ENCODE peak calls at places on chromosome 4, in seven cellular contexts. E is SK-N-SH, G is MM.1S, P is AG04450, I is fibroblast of the aortic adventitia, D is A549, T is WERI-Rb-1. C is an unnamed sample.
A peak's percentile ranks its signal among the peaks of the same experiment; 100 is the strongest.

GRCh38 chr4:87057835-87058234 is 123.0 kb downstream of the AFF1 start:
- DNase-seq in T (no peak), E (no peak), D (no peak), P (no peak), I (no peak), G (no peak), C (no peak)

GRCh38 chr4:154616731-154617130 is 4.3 kb upstream of the FGG start:
- DNase-seq in D (no peak), E (no peak), T (no peak), I (no peak), P (no peak), G (peak; percentile 86), C (no peak)

GRCh38 chr4:168585168-168586091 is 88.6 kb downstream of the PALLD start:
- DNase-seq in P (peak; percentile 52), I (peak; percentile 90), G (no peak), D (peak; percentile 82), E (peak; percentile 60), T (peak; percentile 86), C (no peak)

GRCh38 chr4:47824844-47825243 is 13.0 kb downstream of the CORIN start:
- DNase-seq in D (no peak), I (no peak), E (peak; percentile 38), G (no peak), T (peak; percentile 91), P (no peak), C (no peak)

GRCh38 chr4:161160718-161161117 is 1003.1 kb downstream of the FSTL5 start:
- DNase-seq in E (no peak), T (peak; percentile 26), P (no peak), G (no peak), D (no peak), I (no peak), C (no peak)

GRCh38 chr4:173005912-173006633 is 162.5 kb upstream of the GALNT7 start:
- DNase-seq in G (no peak), E (no peak), T (no peak), P (no peak), I (no peak), D (no peak), C (no peak)

GRCh38 chr4:4443821-4444220 is 56.9 kb downstream of the NSG1 start:
- DNase-seq in I (peak; percentile 72), E (no peak), P (peak; percentile 21), T (no peak), D (peak; percentile 25), G (no peak), C (no peak)

GRCh38 chr4:20603671-20604313 is 96.5 kb upstream of the PACRGL start:
- DNase-seq in P (peak; percentile 20), T (no peak), D (no peak), E (peak; percentile 10), I (peak; percentile 80), G (no peak), C (no peak)

GRCh38 chr4:20895208-20895607 is 194.9 kb downstream of the PACRGL start:
- DNase-seq in P (no peak), E (no peak), D (no peak), T (no peak), I (no peak), G (no peak), C (no peak)

GRCh38 chr4:24850669-24851068 is 55.3 kb downstream of the SOD3 start:
- DNase-seq in T (peak; percentile 26), I (peak; percentile 94), P (peak; percentile 75), D (peak; percentile 10), G (no peak), E (peak; percentile 3), C (no peak)

GRCh38 chr4:813900-814299 is 12.0 kb downstream of the CPLX1 start:
- DNase-seq in P (no peak), E (no peak), G (no peak), D (no peak), T (no peak), I (no peak), C (no peak)
- TF ChIP-seq CTCF in P (peak; percentile 6), E (no peak), G (no peak), D (no peak), T (peak; percentile 63), I (no peak), C (no peak)

DNA sequence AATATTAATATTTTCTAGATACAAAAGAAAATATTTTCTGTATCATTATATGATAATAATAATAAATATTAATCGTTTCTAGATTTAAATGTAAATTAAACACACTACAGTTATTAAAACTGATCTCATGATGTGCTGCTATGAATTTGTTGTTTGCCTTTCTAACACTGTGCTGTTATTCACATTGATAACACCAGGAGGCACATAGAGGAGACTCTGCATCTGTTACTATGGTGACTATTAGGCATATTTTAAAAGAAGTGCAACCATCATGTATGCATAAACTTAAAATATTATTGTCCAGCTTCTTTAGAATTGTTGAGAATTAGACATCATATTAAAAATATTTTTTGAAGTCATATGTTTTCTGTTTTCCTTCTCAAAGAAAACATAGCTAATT is 11.8 kb upstream of the PDGFC start:
- DNase-seq in E (no peak), I (peak; percentile 50), D (peak; percentile 16), G (peak; percentile 9), T (no peak), P (no peak), C (no peak)
- TF ChIP-seq CTCF in E (peak; percentile 65), I (peak; percentile 73), D (no peak), G (peak; percentile 12), T (peak; percentile 12), P (peak; percentile 71), C (peak; percentile 67)

DNA sequence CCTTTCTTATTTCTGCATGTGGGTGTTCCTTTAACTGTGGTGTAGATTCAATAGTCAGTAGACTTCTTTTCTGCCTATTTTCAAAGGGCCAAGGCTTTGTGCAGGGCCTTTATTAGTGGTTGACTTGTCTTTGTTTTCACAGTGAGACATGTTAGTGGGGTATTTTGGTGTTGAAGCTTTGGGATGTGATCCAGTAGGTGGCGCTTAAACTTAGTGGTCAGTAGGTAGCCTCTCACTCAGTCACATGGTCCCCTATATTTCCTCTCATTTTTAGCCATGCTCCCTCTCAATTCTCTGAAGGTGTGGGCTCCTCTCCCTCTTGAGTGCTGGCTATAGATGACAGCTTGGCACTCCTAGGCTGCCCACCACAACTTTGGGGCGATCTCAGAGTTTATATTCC is 23.4 kb upstream of the SLC10A7 start:
- DNase-seq in E (peak; percentile 9), T (peak; percentile 30), D (peak; percentile 33), P (no peak), G (peak; percentile 54), I (peak; percentile 66), C (no peak)
- TF ChIP-seq CTCF in E (peak; percentile 44), T (peak; percentile 64), D (no peak), P (peak; percentile 42), G (peak; percentile 52), I (peak; percentile 60), C (peak; percentile 47)

GRCh38 chr4:88526221-88526815 is 2.7 kb upstream of the PYURF start:
- DNase-seq in P (no peak), T (no peak), D (no peak), G (peak; percentile 43), E (peak; percentile 18), I (peak; percentile 40), C (no peak)
- TF ChIP-seq CTCF in P (peak; percentile 10), T (no peak), D (peak; percentile 51), G (peak; percentile 36), E (peak; percentile 51), I (no peak), C (peak; percentile 56)

GRCh38 chr4:67019670-67020069 is 525.6 kb downstream of the CENPC start:
- DNase-seq in D (no peak), T (no peak), I (peak; percentile 46), G (no peak), P (no peak), E (no peak), C (no peak)

GRCh38 chr4:67014592-67014991 is 530.7 kb downstream of the CENPC start:
- DNase-seq in D (peak; percentile 4), G (no peak), E (no peak), T (no peak), I (no peak), P (no peak), C (no peak)

GRCh38 chr4:67020079-67020807 is 525.1 kb downstream of the CENPC start:
- DNase-seq in G (no peak), E (no peak), I (peak; percentile 52), P (no peak), D (no peak), T (no peak), C (no peak)
- TF ChIP-seq CTCF in G (no peak), E (no peak), I (no peak), P (no peak), D (no peak), T (no peak), C (no peak)

GRCh38 chr4:6071191-6071958 is 53.1 kb upstream of the C4orf50 start:
- DNase-seq in D (no peak), P (no peak), G (peak; percentile 66), T (no peak), E (no peak), I (no peak), C (no peak)

GRCh38 chr4:6074723-6075122 is 56.5 kb upstream of the C4orf50 start:
- DNase-seq in P (no peak), G (no peak), T (no peak), I (no peak), D (no peak), E (no peak), C (no peak)

GRCh38 chr4:6079965-6080364 is 61.7 kb upstream of the C4orf50 start:
- DNase-seq in G (no peak), I (no peak), P (no peak), T (no peak), D (no peak), E (no peak), C (no peak)

GRCh38 chr4:6071959-6072720 is 53.9 kb upstream of the C4orf50 start:
- DNase-seq in I (no peak), P (no peak), D (no peak), E (peak; percentile 46), G (no peak), T (no peak), C (no peak)

GRCh38 chr4:6076391-6076790 is 58.2 kb upstream of the C4orf50 start:
- DNase-seq in D (no peak), G (no peak), P (no peak), E (peak; percentile 53), I (no peak), T (peak; percentile 33), C (no peak)
- TF ChIP-seq CTCF in D (no peak), G (peak; percentile 31), P (no peak), E (no peak), I (no peak), T (peak; percentile 58), C (peak; percentile 57)

GRCh38 chr4:182306792-182307507 is 63.7 kb downstream of the TENM3 start:
- DNase-seq in P (no peak), E (no peak), I (no peak), T (no peak), G (no peak), D (no peak), C (no peak)
- TF ChIP-seq CTCF in P (peak; percentile 32), E (peak; percentile 52), I (no peak), T (peak; percentile 16), G (peak; percentile 3), D (peak; percentile 11), C (peak; percentile 39)